ENCODE peak calls at places on chromosomes 3 and 15, in nine cellular contexts. V is GM12892; N is HepG2; S is stimulated activated CD4-positive, alpha-beta T cell treated with anti-CD3 and anti-CD28 coated beads, Interleukin-2, amount 100 ng/mL, for 4 hours; Q is NCI-H1694; G is NK-92 treated with Interleukin-12 subunit alpha and Interleukin-12 subunit beta, amount 100 ng/mL, for 24 hours; B is glutamatergic neuron; U is activated CD4-positive, alpha-beta T cell treated with anti-CD3 and anti-CD28 coated beads, Interleukin-2, amount 50 U/mL, for 1 hour; F is mesothelial cell of epicardium. I is an unnamed sample.

GRCh38 chr3:42991369-42992315 is 12.5 kb downstream of the GASK1A start:
- DNase-seq in G (no peak), N (no peak), Q (no peak), U (no peak), B (no peak), V (no peak), S (no peak), F (no peak), I (no peak)

GRCh38 chr15:29990035-29990434 is 92.7 kb upstream of the GOLGA8J start:
- DNase-seq in Q (no peak), S (no peak), G (no peak), F (no peak), U (no peak), N (no peak), B (no peak), V (no peak), I (no peak)

GRCh38 chr3:172036541-172037215 is 2.7 kb upstream of the FNDC3B start:
- DNase-seq in S (no peak), U (no peak), V (no peak), N (no peak), B (no peak), Q (no peak), G (no peak), F (no peak), I (no peak)

GRCh38 chr3:171874251-171874679 is 31.1 kb downstream of the TMEM212 start:
- DNase-seq in B (no peak), V (no peak), Q (no peak), N (peak; percentile 5), F (no peak), G (no peak), S (no peak), U (no peak), I (no peak)

GRCh38 chr15:78654272-78654671 is 13.3 kb upstream of the CHRNB4 start:
- DNase-seq in N (no peak), U (no peak), Q (no peak), G (no peak), F (no peak), S (no peak), B (no peak), V (no peak), I (no peak)

GRCh38 chr3:4580346-4581019 is 87.3 kb downstream of the ITPR1 start:
- DNase-seq in N (no peak), Q (no peak), U (no peak), V (no peak), B (no peak), F (no peak), G (no peak), S (no peak), I (no peak)

GRCh38 chr3:55765906-55766701 is 279.0 kb upstream of the WNT5A start:
- DNase-seq in S (no peak), V (no peak), G (no peak), Q (no peak), B (no peak), U (no peak), F (no peak), N (no peak), I (no peak)

GRCh38 chr3:196096382-196096953 is 14.6 kb upstream of the TFRC start:
- DNase-seq in F (no peak), V (no peak), S (no peak), B (no peak), Q (no peak), N (no peak), G (no peak), U (no peak), I (no peak)

GRCh38 chr15:40192942-40193341 is 32.1 kb downstream of the BUB1B start:
- DNase-seq in Q (no peak), F (no peak), N (no peak), B (no peak), U (no peak), S (no peak), G (no peak), V (no peak), I (no peak)

GRCh38 chr15:91915576-91915975 is 62.1 kb downstream of the SLCO3A1 start:
- DNase-seq in U (no peak), Q (no peak), F (no peak), N (no peak), V (no peak), G (no peak), S (no peak), B (no peak), I (no peak)

GRCh38 chr3:47408839-47409229 is 28.0 kb downstream of the PTPN23 start:
- DNase-seq in S (no peak), B (no peak), U (no peak), V (no peak), Q (no peak), F (no peak), G (no peak), N (no peak), I (no peak)

GRCh38 chr3:70811880-70812279 is 499.4 kb upstream of the MDFIC2 start:
- DNase-seq in G (no peak), B (no peak), N (no peak), F (no peak), U (no peak), V (no peak), Q (no peak), S (no peak), I (no peak)

GRCh38 chr3:43194069-43194468 is 88.2 kb upstream of the POMGNT2 start:
- DNase-seq in S (no peak), N (no peak), V (no peak), F (no peak), Q (no peak), B (no peak), U (no peak), G (no peak), I (no peak)

GRCh38 chr15:48132874-48133273 is 12.1 kb downstream of the SLC24A5 start:
- DNase-seq in U (no peak), G (no peak), N (no peak), F (no peak), Q (no peak), B (no peak), V (no peak), S (no peak), I (no peak)

GRCh38 chr3:3578723-3579122 is 220.5 kb upstream of the LRRN1 start:
- DNase-seq in V (no peak), U (no peak), G (peak; percentile 37), N (no peak), B (no peak), Q (no peak), S (no peak), F (no peak), I (no peak)

GRCh38 chr3:157494581-157495281 is 8.5 kb downstream of the VEPH1 start:
- DNase-seq in U (no peak), V (no peak), Q (no peak), G (no peak), F (no peak), S (no peak), B (no peak), N (no peak), I (no peak)

GRCh38 chr3:31505353-31506048 is 27.2 kb upstream of the STT3B start:
- DNase-seq in S (no peak), G (no peak), U (no peak), N (no peak), Q (no peak), B (peak; percentile 32), V (no peak), F (no peak), I (no peak)